ENCODE peak calls at places on chromosomes 6 and 20, in four cellular contexts. One of them, this sample, is unnamed.

GRCh38 chr20:32522775-32523612 is 62.1 kb downstream of the NOL4L start:
- DNase-seq in CD8-positive, alpha-beta T cell: no peak
- DNase-seq in hepatocyte: no peak
- DNase-seq in bronchial epithelial cell: peak; percentile 18
- DNase-seq in this sample: no peak

GRCh38 chr6:16380220-16380809 is 141.9 kb downstream of the GMPR start:
- DNase-seq in hepatocyte: no peak
- DNase-seq in bronchial epithelial cell: peak; percentile 13
- DNase-seq in CD8-positive, alpha-beta T cell: no peak
- DNase-seq in this sample: no peak

GRCh38 chr6:96794980-96795379 is 42.3 kb downstream of the GPR63 start:
- DNase-seq in bronchial epithelial cell: no peak
- DNase-seq in hepatocyte: no peak
- DNase-seq in CD8-positive, alpha-beta T cell: no peak
- DNase-seq in this sample: no peak

GRCh38 chr20:39855056-39855455 is 834.0 kb downstream of the MAFB start:
- DNase-seq in hepatocyte: no peak
- DNase-seq in CD8-positive, alpha-beta T cell: no peak
- DNase-seq in bronchial epithelial cell: peak; percentile 68
- DNase-seq in this sample: no peak

GRCh38 chr6:81849248-81849647 is 96.8 kb upstream of the TENT5A start:
- DNase-seq in bronchial epithelial cell: no peak
- DNase-seq in hepatocyte: no peak
- DNase-seq in CD8-positive, alpha-beta T cell: no peak
- DNase-seq in this sample: no peak

GRCh38 chr6:122789078-122789861 is at the start of gene SMPDL3A:
- DNase-seq in hepatocyte: peak; percentile 87
- DNase-seq in bronchial epithelial cell: peak; percentile 52
- DNase-seq in CD8-positive, alpha-beta T cell: no peak
- DNase-seq in this sample: no peak

GRCh38 chr20:3010985-3011723 is 32.3 kb upstream of the GNRH2 start:
- DNase-seq in hepatocyte: no peak
- DNase-seq in bronchial epithelial cell: peak; percentile 42
- DNase-seq in CD8-positive, alpha-beta T cell: no peak
- DNase-seq in this sample: no peak

GRCh38 chr6:42113929-42114636 is 28.3 kb downstream of the C6orf132 start:
- DNase-seq in bronchial epithelial cell: peak; percentile 33
- DNase-seq in CD8-positive, alpha-beta T cell: no peak
- DNase-seq in hepatocyte: peak; percentile 59
- DNase-seq in this sample: no peak

GRCh38 chr6:137040393-137040792 is 4.4 kb downstream of the IL20RA start:
- DNase-seq in CD8-positive, alpha-beta T cell: no peak
- DNase-seq in bronchial epithelial cell: no peak
- DNase-seq in hepatocyte: no peak
- DNase-seq in this sample: no peak

GRCh38 chr20:2224246-2224645 is 71.6 kb upstream of the TGM3 start:
- DNase-seq in hepatocyte: no peak
- DNase-seq in CD8-positive, alpha-beta T cell: no peak
- DNase-seq in bronchial epithelial cell: no peak
- DNase-seq in this sample: no peak

GRCh38 chr20:21391495-21392298 is 5.6 kb downstream of the NKX2-4 start:
- DNase-seq in CD8-positive, alpha-beta T cell: no peak
- DNase-seq in hepatocyte: peak; percentile 12
- DNase-seq in bronchial epithelial cell: no peak
- DNase-seq in this sample: no peak

GRCh38 chr20:8431538-8432434 is 299.7 kb downstream of the PLCB1 start:
- DNase-seq in bronchial epithelial cell: no peak
- DNase-seq in CD8-positive, alpha-beta T cell: no peak
- DNase-seq in hepatocyte: peak; percentile 22
- DNase-seq in this sample: no peak

GRCh38 chr20:35947489-35947888 is 6.8 kb downstream of the SCAND1 start:
- DNase-seq in bronchial epithelial cell: peak; percentile 31
- DNase-seq in CD8-positive, alpha-beta T cell: peak; percentile 29
- DNase-seq in hepatocyte: peak; percentile 13
- DNase-seq in this sample: no peak

GRCh38 chr6:68635706-68636513 is 828 bp downstream of the ADGRB3 start:
- DNase-seq in bronchial epithelial cell: no peak
- DNase-seq in hepatocyte: peak; percentile 37
- DNase-seq in CD8-positive, alpha-beta T cell: no peak
- DNase-seq in this sample: no peak

GRCh38 chr20:61899971-61900370 is 165.7 kb downstream of the TAF4 start:
- DNase-seq in hepatocyte: no peak
- DNase-seq in bronchial epithelial cell: no peak
- DNase-seq in CD8-positive, alpha-beta T cell: no peak
- DNase-seq in this sample: no peak

GRCh38 chr6:29521006-29521680 is 33.4 kb upstream of the MAS1L start:
- DNase-seq in CD8-positive, alpha-beta T cell: no peak
- DNase-seq in bronchial epithelial cell: no peak
- DNase-seq in hepatocyte: no peak
- DNase-seq in this sample: no peak

GRCh38 chr6:63066053-63066704 is 145.1 kb upstream of the FKBP1C start:
- DNase-seq in bronchial epithelial cell: peak; percentile 12
- DNase-seq in CD8-positive, alpha-beta T cell: no peak
- DNase-seq in hepatocyte: peak; percentile 39
- DNase-seq in this sample: peak; percentile 1

GRCh38 chr6:56852611-56853010 is 102.3 kb upstream of the BEND6 start:
- DNase-seq in hepatocyte: no peak
- DNase-seq in CD8-positive, alpha-beta T cell: no peak
- DNase-seq in bronchial epithelial cell: no peak
- DNase-seq in this sample: no peak

GRCh38 chr6:14002176-14002947 is 77.6 kb downstream of the RNF182 start:
- DNase-seq in CD8-positive, alpha-beta T cell: no peak
- DNase-seq in bronchial epithelial cell: no peak
- DNase-seq in hepatocyte: no peak
- DNase-seq in this sample: no peak

GRCh38 chr20:3339076-3339475 is 68.4 kb downstream of the DNAAF9 start:
- DNase-seq in CD8-positive, alpha-beta T cell: no peak
- DNase-seq in bronchial epithelial cell: peak; percentile 17
- DNase-seq in hepatocyte: no peak
- DNase-seq in this sample: no peak

GRCh38 chr6:169618526-169619490 is 83.0 kb downstream of the WDR27 start:
- DNase-seq in hepatocyte: no peak
- DNase-seq in CD8-positive, alpha-beta T cell: no peak
- DNase-seq in bronchial epithelial cell: peak; percentile 55
- DNase-seq in this sample: no peak

GRCh38 chr6:36028887-36029324 is 1.3 kb downstream of the MAPK14 start:
- DNase-seq in CD8-positive, alpha-beta T cell: peak; percentile 78
- DNase-seq in bronchial epithelial cell: peak; percentile 85
- DNase-seq in hepatocyte: peak; percentile 72
- DNase-seq in this sample: peak; percentile 31

GRCh38 chr20:17771206-17772004 is 71.6 kb downstream of the BANF2 start:
- DNase-seq in CD8-positive, alpha-beta T cell: no peak
- DNase-seq in bronchial epithelial cell: no peak
- DNase-seq in hepatocyte: peak; percentile 23
- DNase-seq in this sample: no peak

GRCh38 chr6:113594726-113595125 is 262.4 kb upstream of the MARCKS start:
- DNase-seq in CD8-positive, alpha-beta T cell: no peak
- DNase-seq in bronchial epithelial cell: no peak
- DNase-seq in hepatocyte: no peak
- DNase-seq in this sample: no peak

GRCh38 chr6:54618597-54618996 is 228.0 kb upstream of the FAM83B start:
- DNase-seq in CD8-positive, alpha-beta T cell: no peak
- DNase-seq in hepatocyte: no peak
- DNase-seq in bronchial epithelial cell: no peak
- DNase-seq in this sample: no peak

GRCh38 chr20:36830791-36831691 is 44.9 kb upstream of the TLDC2 start:
- DNase-seq in hepatocyte: no peak
- DNase-seq in CD8-positive, alpha-beta T cell: no peak
- DNase-seq in bronchial epithelial cell: no peak
- DNase-seq in this sample: no peak

GRCh38 chr6:55082021-55082420 is 92.3 kb upstream of the HCRTR2 start:
- DNase-seq in CD8-positive, alpha-beta T cell: no peak
- DNase-seq in bronchial epithelial cell: peak; percentile 12
- DNase-seq in hepatocyte: no peak
- DNase-seq in this sample: no peak

GRCh38 chr6:42960243-42961019 is at the start of gene GNMT:
- DNase-seq in bronchial epithelial cell: peak; percentile 57
- DNase-seq in hepatocyte: peak; percentile 77
- DNase-seq in CD8-positive, alpha-beta T cell: peak; percentile 50
- DNase-seq in this sample: no peak

GRCh38 chr6:88380618-88381288 is 214.6 kb upstream of the CNR1 start:
- DNase-seq in bronchial epithelial cell: peak; percentile 32
- DNase-seq in hepatocyte: no peak
- DNase-seq in CD8-positive, alpha-beta T cell: no peak
- DNase-seq in this sample: no peak

GRCh38 chr6:11277275-11278206 is 45.1 kb upstream of the NEDD9 start:
- DNase-seq in hepatocyte: peak; percentile 40
- DNase-seq in CD8-positive, alpha-beta T cell: no peak
- DNase-seq in bronchial epithelial cell: peak; percentile 86
- DNase-seq in this sample: peak; percentile 59

GRCh38 chr6:149077208-149077607 is 240.3 kb upstream of the TAB2 start:
- DNase-seq in bronchial epithelial cell: no peak
- DNase-seq in CD8-positive, alpha-beta T cell: no peak
- DNase-seq in hepatocyte: no peak
- DNase-seq in this sample: no peak

GRCh38 chr6:150981095-150981494 is 115.6 kb downstream of the MTHFD1L start:
- DNase-seq in CD8-positive, alpha-beta T cell: no peak
- DNase-seq in hepatocyte: no peak
- DNase-seq in bronchial epithelial cell: peak; percentile 10
- DNase-seq in this sample: peak; percentile 35

GRCh38 chr6:167501831-167502385 is 177.0 kb downstream of the TTLL2 start:
- DNase-seq in hepatocyte: peak; percentile 74
- DNase-seq in bronchial epithelial cell: peak; percentile 4
- DNase-seq in CD8-positive, alpha-beta T cell: no peak
- DNase-seq in this sample: no peak

GRCh38 chr20:39090881-39091280 is 128.7 kb downstream of the DHX35 start:
- DNase-seq in hepatocyte: no peak
- DNase-seq in CD8-positive, alpha-beta T cell: no peak
- DNase-seq in bronchial epithelial cell: no peak
- DNase-seq in this sample: no peak

DNA sequence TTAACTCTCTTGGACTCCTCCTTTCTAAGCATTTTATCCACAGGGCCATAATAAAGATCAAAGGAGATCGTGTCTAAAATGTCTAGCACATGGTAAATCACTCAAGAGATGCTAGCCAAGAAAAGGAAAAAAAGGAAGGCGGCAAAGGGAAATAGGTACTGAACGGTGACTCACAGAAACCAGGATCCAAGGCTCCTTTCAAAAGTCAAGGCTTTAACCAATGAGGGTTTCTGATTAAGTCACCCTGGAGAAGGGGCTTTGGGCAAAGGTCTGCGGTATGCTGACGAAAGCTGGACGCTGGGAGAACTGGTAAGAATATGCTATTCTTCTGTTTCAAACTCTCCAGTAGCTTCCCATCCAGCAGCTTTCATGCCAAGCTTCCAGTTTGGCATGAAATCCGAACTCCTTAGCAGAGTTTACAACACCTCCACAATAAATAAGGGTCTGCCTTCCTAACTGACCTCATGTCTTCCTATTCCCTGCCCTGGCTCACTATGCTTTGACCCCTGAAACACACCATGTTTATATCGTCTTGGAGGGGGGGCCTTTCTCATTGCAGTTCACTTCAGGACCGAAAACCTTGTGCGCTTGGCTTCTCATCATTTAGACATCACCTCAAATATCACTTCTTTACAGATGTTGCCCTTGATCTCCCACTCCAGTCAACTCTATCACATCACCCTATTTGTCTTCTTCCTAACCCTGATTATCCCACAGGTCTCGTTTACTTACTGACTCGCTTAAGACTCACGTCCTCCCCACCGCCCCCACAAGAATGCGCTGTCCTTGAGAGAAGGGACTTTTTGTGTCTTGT is 908 bp downstream of the TOMM34 start:
- DNase-seq in hepatocyte: peak; percentile 66
- DNase-seq in bronchial epithelial cell: peak; percentile 94
- DNase-seq in CD8-positive, alpha-beta T cell: peak; percentile 58
- DNase-seq in this sample: no peak
- TF ChIP-seq CTCF in hepatocyte: no peak
- TF ChIP-seq CTCF in bronchial epithelial cell: peak; percentile 1
- TF ChIP-seq CTCF in CD8-positive, alpha-beta T cell: peak; percentile 30
- TF ChIP-seq CTCF in this sample: no peak

GRCh38 chr6:2765166-2765895 is at the start of gene WRNIP1:
- DNase-seq in hepatocyte: peak; percentile 99
- DNase-seq in CD8-positive, alpha-beta T cell: peak; percentile 94
- DNase-seq in bronchial epithelial cell: peak; percentile 93
- DNase-seq in this sample: peak; percentile 93
- TF ChIP-seq CTCF in hepatocyte: peak; percentile 53
- TF ChIP-seq CTCF in CD8-positive, alpha-beta T cell: peak; percentile 35
- TF ChIP-seq CTCF in bronchial epithelial cell: peak; percentile 63
- TF ChIP-seq CTCF in this sample: peak; percentile 60

GRCh38 chr20:24950128-24950835 is 1.2 kb downstream of the CST7 start:
- DNase-seq in bronchial epithelial cell: no peak
- DNase-seq in hepatocyte: no peak
- DNase-seq in CD8-positive, alpha-beta T cell: no peak
- DNase-seq in this sample: no peak

GRCh38 chr20:24950836-24951525 is 1.9 kb downstream of the CST7 start:
- DNase-seq in hepatocyte: no peak
- DNase-seq in CD8-positive, alpha-beta T cell: no peak
- DNase-seq in bronchial epithelial cell: no peak
- DNase-seq in this sample: no peak

GRCh38 chr20:24951536-24952047 is 2.5 kb downstream of the CST7 start:
- DNase-seq in hepatocyte: no peak
- DNase-seq in CD8-positive, alpha-beta T cell: no peak
- DNase-seq in bronchial epithelial cell: no peak
- DNase-seq in this sample: no peak

GRCh38 chr20:24948939-24949679 is at the start of gene CST7:
- DNase-seq in CD8-positive, alpha-beta T cell: peak; percentile 86
- DNase-seq in bronchial epithelial cell: no peak
- DNase-seq in hepatocyte: no peak
- DNase-seq in this sample: no peak

DNA sequence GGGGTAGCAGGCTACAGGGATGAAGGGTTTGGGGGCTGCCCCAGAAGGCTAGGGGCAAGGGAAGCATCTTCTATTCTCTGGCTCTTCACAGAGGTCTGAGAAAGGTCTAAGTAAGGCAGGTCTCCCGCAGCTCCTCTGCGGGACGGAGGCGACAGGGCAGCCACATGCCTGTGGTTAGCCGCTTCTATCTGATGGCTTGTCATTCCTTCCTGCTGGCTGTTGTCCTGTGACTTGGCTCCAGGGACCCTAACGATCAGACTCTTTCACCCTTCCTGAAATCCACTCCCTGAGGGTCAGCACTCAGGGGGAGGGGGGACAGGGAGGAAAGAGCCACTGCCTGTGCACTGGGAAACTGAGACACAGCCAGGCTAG is 673 bp downstream of the CST7 start:
- DNase-seq in bronchial epithelial cell: no peak
- DNase-seq in hepatocyte: no peak
- DNase-seq in CD8-positive, alpha-beta T cell: no peak
- DNase-seq in this sample: no peak
- TF ChIP-seq CTCF in bronchial epithelial cell: no peak
- TF ChIP-seq CTCF in hepatocyte: no peak
- TF ChIP-seq CTCF in CD8-positive, alpha-beta T cell: no peak
- TF ChIP-seq CTCF in this sample: no peak

GRCh38 chr6:117399924-117400323 is 25.8 kb downstream of the ROS1 start:
- DNase-seq in bronchial epithelial cell: peak; percentile 32
- DNase-seq in CD8-positive, alpha-beta T cell: no peak
- DNase-seq in hepatocyte: no peak
- DNase-seq in this sample: no peak
- TF ChIP-seq CTCF in bronchial epithelial cell: peak; percentile 26
- TF ChIP-seq CTCF in CD8-positive, alpha-beta T cell: no peak
- TF ChIP-seq CTCF in hepatocyte: peak; percentile 43
- TF ChIP-seq CTCF in this sample: no peak

GRCh38 chr6:125787791-125788190 is 3.0 kb upstream of the NCOA7 start:
- DNase-seq in CD8-positive, alpha-beta T cell: no peak
- DNase-seq in bronchial epithelial cell: no peak
- DNase-seq in hepatocyte: peak; percentile 32
- DNase-seq in this sample: no peak
- TF ChIP-seq CTCF in CD8-positive, alpha-beta T cell: no peak
- TF ChIP-seq CTCF in bronchial epithelial cell: no peak
- TF ChIP-seq CTCF in hepatocyte: peak; percentile 39
- TF ChIP-seq CTCF in this sample: peak; percentile 33

This sample was measured in GM12864.